ENCODE peak calls at places on chromosomes 7 and 10, in eight cellular contexts. F is PC-3, E is HepG2, N is A673, X is fibroblast of lung, P is GM23248, Q is GM12878, B is hepatocyte. I is an unnamed sample.

GRCh38 chr7:94632338-94633024 is 23.5 kb downstream of the SGCE start:
- DNase-seq in N (peak), X (peak), P (peak), E (no peak), B (peak), Q (no peak), F (peak), I (peak)

GRCh38 chr10:3588346-3588745 is 196.7 kb downstream of the KLF6 start:
- DNase-seq in F (no peak), X (no peak), E (no peak), B (no peak), N (no peak), P (no peak), Q (no peak), I (no peak)

GRCh38 chr7:120201290-120201689 is 71.7 kb upstream of the KCND2 start:
- DNase-seq in P (no peak), X (no peak), E (no peak), B (no peak), N (no peak), F (no peak), Q (no peak), I (no peak)

GRCh38 chr7:42272793-42273665 is 36.0 kb upstream of the GLI3 start:
- DNase-seq in Q (no peak), B (peak), X (peak), E (no peak), P (peak), N (peak), F (peak), I (peak)

GRCh38 chr7:27840760-27841364 is 100.9 kb downstream of the TAX1BP1 start:
- DNase-seq in N (no peak), E (no peak), F (no peak), P (no peak), X (no peak), Q (no peak), B (no peak), I (no peak)

GRCh38 chr7:155466814-155467675 is 9.1 kb downstream of the EN2 start:
- DNase-seq in F (no peak), B (no peak), Q (no peak), P (peak), E (peak), N (peak), X (no peak), I (peak)

GRCh38 chr7:134515569-134516468 is 11.5 kb upstream of the AKR1B10 start:
- DNase-seq in Q (no peak), E (no peak), F (peak), B (no peak), P (peak), X (peak), N (peak), I (no peak)

GRCh38 chr7:80630611-80631010 is 7.8 kb upstream of the CD36 start:
- DNase-seq in Q (no peak), B (peak), N (peak), P (no peak), X (peak), F (no peak), E (peak), I (no peak)

GRCh38 chr10:60290558-60290957 is 99.1 kb downstream of the ANK3 start:
- DNase-seq in P (no peak), X (no peak), F (no peak), B (no peak), E (no peak), N (no peak), Q (no peak), I (no peak)

GRCh38 chr7:42456756-42457276 is 219.8 kb upstream of the GLI3 start:
- DNase-seq in N (peak), E (no peak), P (peak), Q (no peak), B (no peak), F (peak), X (no peak), I (no peak)

GRCh38 chr7:134016223-134016941 is 110.8 kb upstream of the LRGUK start:
- DNase-seq in E (peak), Q (no peak), X (peak), P (peak), B (peak), N (peak), F (peak), I (peak)

GRCh38 chr7:112452102-112452888 is 2.0 kb downstream of the IFRD1 start:
- DNase-seq in X (peak), E (peak), B (peak), N (peak), F (peak), Q (no peak), P (peak), I (peak)

GRCh38 chr7:55100172-55100961 is 81.5 kb downstream of the EGFR start:
- DNase-seq in N (no peak), F (no peak), E (no peak), B (no peak), Q (no peak), X (peak), P (peak), I (no peak)

GRCh38 chr7:138970446-138970845 is 10.7 kb downstream of the KIAA1549 start:
- DNase-seq in X (no peak), F (no peak), N (no peak), Q (no peak), P (no peak), E (no peak), B (no peak), I (no peak)

GRCh38 chr10:80477-81105 is 31.5 kb upstream of the TUBB8 start:
- DNase-seq in F (no peak), Q (no peak), P (no peak), X (no peak), N (no peak), E (no peak), B (no peak), I (no peak)

GRCh38 chr10:102615361-102615760 is 28.9 kb upstream of the TRIM8 start:
- DNase-seq in B (no peak), N (peak), Q (no peak), F (no peak), X (no peak), E (no peak), P (no peak), I (peak)

GRCh38 chr7:70678621-70679251 is 453.2 kb upstream of the GALNT17 start:
- DNase-seq in F (no peak), E (no peak), X (peak), N (no peak), B (no peak), Q (no peak), P (peak), I (no peak)

GRCh38 chr7:93040355-93040754 is 77.4 kb downstream of the SAMD9 start:
- DNase-seq in Q (no peak), P (no peak), N (no peak), F (no peak), E (no peak), B (no peak), X (no peak), I (peak)

GRCh38 chr7:150811-151221 is 41.6 kb upstream of the FAM20C start:
- DNase-seq in P (peak), N (no peak), X (peak), E (no peak), Q (no peak), F (no peak), B (no peak), I (no peak)

GRCh38 chr7:99531354-99531765 is 20.6 kb downstream of the FAM200A start:
- DNase-seq in Q (no peak), X (peak), P (peak), B (no peak), N (no peak), F (no peak), E (no peak), I (peak)

GRCh38 chr10:130179640-130180039 is 43.4 kb downstream of the GLRX3 start:
- DNase-seq in X (peak), N (peak), Q (no peak), E (peak), P (peak), B (peak), F (peak), I (peak)

GRCh38 chr7:214410-215212 is 22.2 kb downstream of the FAM20C start:
- DNase-seq in P (peak), E (no peak), Q (no peak), F (peak), X (peak), N (no peak), B (peak), I (no peak)

GRCh38 chr10:103745264-103746247 is 109.8 kb downstream of the SH3PXD2A start:
- DNase-seq in N (peak), P (peak), E (no peak), Q (no peak), B (peak), X (no peak), F (peak), I (peak)

GRCh38 chr7:66682350-66683093 is 53.8 kb downstream of the KCTD7 start:
- DNase-seq in B (no peak), X (no peak), Q (no peak), N (no peak), F (peak), P (peak), E (no peak), I (peak)

GRCh38 chr7:131898418-131898817 is 342.0 kb upstream of the PODXL start:
- DNase-seq in B (no peak), P (peak), F (peak), N (no peak), Q (no peak), X (no peak), E (no peak), I (no peak)

GRCh38 chr10:11162828-11163599 is 145.3 kb downstream of the CELF2 start:
- DNase-seq in E (no peak), Q (peak), F (no peak), X (no peak), P (no peak), B (no peak), N (no peak), I (no peak)

GRCh38 chr7:139358541-139359365 is 941 bp upstream of the LUC7L2 start:
- DNase-seq in P (peak), X (peak), N (peak), Q (no peak), B (peak), F (peak), E (no peak), I (peak)

GRCh38 chr7:151313857-151314256 is 27.8 kb upstream of the NUB1 start:
- DNase-seq in E (no peak), F (peak), N (peak), B (no peak), X (peak), Q (no peak), P (peak), I (no peak)

GRCh38 chr10:87930929-87931835 is 67.8 kb downstream of the PTEN start:
- DNase-seq in N (no peak), E (no peak), F (no peak), X (no peak), B (no peak), P (no peak), Q (peak), I (no peak)

GRCh38 chr10:15719062-15719898 is 442 bp downstream of the ITGA8 start:
- DNase-seq in N (peak), F (no peak), E (no peak), Q (no peak), P (peak), X (peak), B (peak), I (peak)

GRCh38 chr10:61608255-61609040 is 54.3 kb upstream of the CABCOCO1 start:
- DNase-seq in Q (no peak), X (peak), E (no peak), F (no peak), B (no peak), P (peak), N (peak), I (no peak)

GRCh38 chr7:131629203-131629871 is 72.9 kb upstream of the PODXL start:
- DNase-seq in Q (no peak), E (no peak), P (peak), N (no peak), B (no peak), X (peak), F (peak), I (no peak)

GRCh38 chr7:114922652-114923402 is 933 bp downstream of the MDFIC start:
- DNase-seq in E (no peak), X (peak), B (peak), F (peak), P (peak), Q (no peak), N (peak), I (peak)

GRCh38 chr7:2572101-2572842 is 13.5 kb downstream of the IQCE start:
- DNase-seq in B (peak), X (peak), E (no peak), F (peak), Q (no peak), N (no peak), P (peak), I (no peak)

GRCh38 chr7:43691611-43692010 is 37.7 kb downstream of the COA1 start:
- DNase-seq in N (no peak), Q (no peak), E (no peak), B (no peak), F (no peak), X (no peak), P (no peak), I (no peak)

GRCh38 chr10:70576803-70577517 is 25.6 kb downstream of the PRF1 start:
- DNase-seq in F (peak), E (no peak), N (no peak), Q (no peak), B (no peak), P (peak), X (peak), I (no peak)

DNA sequence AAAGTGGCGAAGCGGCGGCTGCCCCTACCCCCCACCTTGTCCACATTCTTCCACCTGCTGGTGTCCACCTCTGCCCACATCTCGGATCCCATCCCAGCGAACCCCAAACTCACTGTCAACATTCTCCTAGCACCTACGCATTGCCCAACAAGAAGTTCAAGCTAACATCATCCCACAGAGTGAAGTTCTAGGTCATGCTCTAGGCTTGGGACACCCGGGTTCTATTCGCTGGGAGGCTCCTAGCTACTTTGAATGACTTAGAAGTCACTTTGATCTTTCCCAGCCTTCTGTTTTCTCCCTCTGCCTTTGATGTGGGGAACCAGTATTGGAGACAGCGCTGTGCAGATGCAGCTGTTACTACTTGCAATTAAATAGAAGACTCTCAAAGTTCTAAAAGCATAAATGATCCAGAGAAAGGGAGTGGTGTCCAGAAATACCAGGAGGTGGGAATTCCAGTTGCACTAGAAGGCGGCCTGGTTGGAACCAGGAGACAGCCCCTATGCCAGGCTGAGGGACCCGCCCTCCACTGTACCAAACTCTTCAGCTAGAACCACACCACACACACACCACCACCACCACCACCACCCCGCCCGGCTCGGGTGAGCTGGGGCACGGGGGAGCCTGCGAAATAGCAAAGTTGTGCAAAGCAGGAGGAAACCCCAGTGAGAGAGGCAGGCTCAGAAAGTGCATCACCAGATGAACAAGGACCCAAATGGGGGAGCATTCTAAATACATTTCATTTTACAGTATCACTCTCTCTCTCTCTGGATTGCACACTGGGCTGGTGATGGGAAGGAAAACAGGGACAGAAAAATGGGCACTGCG is 5.5 kb upstream of the VGF start:
- DNase-seq in E (no peak), N (no peak), Q (no peak), X (no peak), F (no peak), B (no peak), P (no peak), I (no peak)
- TF ChIP-seq EZH2 in E (no peak), N (no peak), Q (no peak), X (peak), F (no peak), B (peak), P (no peak), I (peak)

GRCh38 chr10:114212153-114212552 is 26.9 kb upstream of the VWA2 start:
- DNase-seq in B (no peak), F (no peak), P (no peak), X (no peak), N (no peak), Q (no peak), E (no peak), I (no peak)
- TF ChIP-seq EZH2 in B (no peak), F (no peak), P (no peak), X (no peak), N (no peak), Q (no peak), E (no peak), I (no peak)

GRCh38 chr7:97009753-97010732 is 4.7 kb downstream of the DLX6 start:
- DNase-seq in E (no peak), F (no peak), Q (no peak), B (no peak), N (no peak), P (no peak), X (no peak), I (peak)
- TF ChIP-seq EZH2 in E (no peak), F (no peak), Q (no peak), B (no peak), N (no peak), P (no peak), X (no peak), I (peak)

DNA sequence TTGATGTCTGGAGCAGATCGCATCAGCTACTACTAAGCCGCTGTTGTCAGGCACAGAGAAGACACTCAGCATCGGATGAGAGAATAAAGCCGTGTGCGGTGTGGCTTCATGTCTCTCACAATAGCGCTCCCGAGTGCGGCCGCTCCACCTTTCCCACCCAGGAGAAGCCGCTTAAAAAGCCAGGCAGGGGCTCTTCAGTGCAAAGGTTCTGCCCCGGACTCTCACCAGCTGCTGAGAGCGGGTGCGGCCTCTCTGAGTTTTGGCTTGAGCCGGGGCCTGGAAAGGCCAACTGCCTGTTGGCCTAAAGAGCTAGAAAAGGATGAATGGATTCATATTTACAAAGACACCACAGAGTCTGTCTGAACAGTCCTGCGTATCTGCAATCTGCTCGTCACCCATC is 600.6 kb downstream of the DNAJB6 start:
- DNase-seq in X (no peak), B (no peak), E (no peak), N (no peak), P (no peak), Q (no peak), F (no peak), I (no peak)
- TF ChIP-seq EZH2 in X (no peak), B (no peak), E (no peak), N (no peak), P (no peak), Q (no peak), F (no peak), I (no peak)

GRCh38 chr10:7412482-7413251 is 1.8 kb upstream of the SFMBT2 start:
- DNase-seq in E (no peak), Q (no peak), B (peak), X (no peak), N (no peak), P (peak), F (no peak), I (peak)
- TF ChIP-seq EZH2 in E (no peak), Q (no peak), B (no peak), X (peak), N (no peak), P (peak), F (no peak), I (peak)

GRCh38 chr10:1736972-1737221 is 428 bp downstream of the ADARB2 start:
- DNase-seq in X (no peak), E (no peak), N (no peak), Q (no peak), P (no peak), F (no peak), B (no peak), I (no peak)

GRCh38 chr10:1735562-1735961 is 1.8 kb downstream of the ADARB2 start:
- DNase-seq in X (no peak), B (no peak), Q (no peak), F (no peak), E (no peak), N (no peak), P (no peak), I (no peak)

GRCh38 chr10:1734288-1734687 is 3.0 kb downstream of the ADARB2 start:
- DNase-seq in Q (no peak), B (no peak), F (no peak), P (no peak), X (no peak), E (no peak), N (no peak), I (no peak)

GRCh38 chr10:1737222-1738061 is at the start of gene ADARB2:
- DNase-seq in N (peak), F (no peak), X (no peak), B (peak), E (no peak), Q (peak), P (peak), I (peak)

GRCh38 chr10:1736180-1736971 is 949 bp downstream of the ADARB2 start:
- DNase-seq in Q (no peak), N (no peak), P (no peak), B (no peak), F (no peak), X (no peak), E (no peak), I (no peak)
- TF ChIP-seq EZH2 in Q (no peak), N (peak), P (no peak), B (peak), F (no peak), X (no peak), E (no peak), I (no peak)

DNA sequence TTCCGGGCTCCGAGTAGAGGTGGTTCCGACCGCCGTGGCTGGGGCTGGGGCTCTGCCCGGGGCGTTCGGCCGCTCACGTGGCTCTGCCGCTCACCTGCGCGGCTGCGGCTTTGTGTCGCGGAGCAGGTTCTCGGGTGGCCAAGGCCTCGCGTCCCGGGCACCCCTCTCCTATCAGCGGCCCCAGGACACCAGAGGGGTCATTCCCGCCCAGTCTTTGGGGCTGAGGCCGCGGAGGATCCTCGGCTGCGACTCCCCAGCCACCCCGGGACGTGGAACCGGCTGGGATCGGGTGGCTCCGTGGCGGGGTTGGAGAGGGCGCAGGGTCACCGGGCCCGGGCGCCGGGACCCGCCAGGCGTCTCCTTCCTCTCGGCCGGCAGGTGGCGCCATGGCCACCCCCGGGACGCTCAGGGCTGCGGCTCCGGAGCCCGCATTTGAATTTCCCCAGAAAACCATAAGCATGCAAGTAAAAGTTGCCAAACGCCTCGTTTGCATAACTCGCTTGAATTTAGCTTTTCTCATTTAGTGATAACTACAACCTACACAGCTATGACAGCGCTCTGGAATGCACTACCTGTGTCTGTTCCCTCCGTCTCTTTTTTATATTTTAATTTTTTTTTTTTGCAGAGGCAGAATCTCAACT is 1.2 kb downstream of the COL26A1 start:
- DNase-seq in E (peak), B (peak), F (peak), P (peak), N (peak), X (peak), Q (no peak), I (peak)
- TF ChIP-seq EZH2 in E (no peak), B (no peak), F (no peak), P (peak), N (no peak), X (peak), Q (no peak), I (no peak)